ENCODE peak calls at places on chromosomes 11 and 22, in six cellular contexts. O, V, G, J, P and L are unnamed samples.
A peak's percentile ranks its signal among the peaks of the same experiment; 100 is the strongest.

GRCh38 chr11:95968585-95968984 is 44.7 kb upstream of the MTMR2 start:
- DNase-seq in O (no peak), V (peak; percentile 12), G (no peak), J (no peak), P (no peak), L (no peak)

GRCh38 chr11:26134053-26134452 is 197.9 kb upstream of the ANO3 start:
- DNase-seq in O (no peak), V (no peak), G (no peak), J (no peak), P (no peak), L (no peak)

GRCh38 chr22:37207981-37208380 is 4.3 kb downstream of the SSTR3 start:
- DNase-seq in O (no peak), V (no peak), G (no peak), J (no peak), P (no peak), L (no peak)

GRCh38 chr11:69172674-69173073 is 16.9 kb downstream of the SMIM38 start:
- DNase-seq in O (no peak), V (peak; percentile 22), G (no peak), J (no peak), P (no peak), L (no peak)

GRCh38 chr22:39818050-39818449 is 75.5 kb downstream of the ENTHD1 start:
- DNase-seq in O (no peak), V (peak; percentile 50), G (no peak), J (no peak), P (no peak), L (no peak)

GRCh38 chr11:93278976-93279375 is 51.6 kb upstream of the DEUP1 start:
- DNase-seq in O (no peak), V (no peak), G (no peak), J (no peak), P (no peak), L (peak; percentile 19)

GRCh38 chr11:2269601-2270321 is 627 bp downstream of the ASCL2 start:
- DNase-seq in O (peak; percentile 56), V (peak; percentile 55), G (no peak), J (no peak), P (peak; percentile 57), L (no peak)

GRCh38 chr11:64148200-64148916 is 17.6 kb downstream of the MACROD1 start:
- DNase-seq in O (peak; percentile 72), V (peak; percentile 66), G (no peak), J (peak; percentile 50), P (peak; percentile 78), L (peak; percentile 80)

GRCh38 chr22:37661160-37661924 is 2.8 kb downstream of the PDXP start:
- DNase-seq in O (no peak), V (peak; percentile 82), G (no peak), J (peak; percentile 90), P (peak; percentile 7), L (peak; percentile 64)

GRCh38 chr11:10324474-10324873 is 19.6 kb downstream of the ADM start:
- DNase-seq in O (no peak), V (peak; percentile 54), G (no peak), J (no peak), P (no peak), L (no peak)

GRCh38 chr22:39707351-39707750 is 136.8 kb downstream of the CACNA1I start:
- DNase-seq in O (no peak), V (no peak), G (no peak), J (no peak), P (no peak), L (no peak)

GRCh38 chr11:111798279-111798678 is 32.1 kb upstream of the PPP2R1B start:
- DNase-seq in O (no peak), V (no peak), G (no peak), J (no peak), P (no peak), L (no peak)

GRCh38 chr11:34633990-34634725 is 13.3 kb downstream of the EHF start:
- DNase-seq in O (no peak), V (peak; percentile 51), G (no peak), J (peak; percentile 45), P (no peak), L (no peak)

GRCh38 chr11:60891103-60891741 is 15.2 kb downstream of the PRPF19 start:
- DNase-seq in O (no peak), V (peak; percentile 23), G (no peak), J (no peak), P (peak; percentile 68), L (no peak)

GRCh38 chr11:16924826-16925494 is 89.3 kb downstream of the PLEKHA7 start:
- DNase-seq in O (peak; percentile 96), V (no peak), G (no peak), J (peak; percentile 78), P (no peak), L (peak; percentile 49)

GRCh38 chr11:31887180-31887579 is 76.1 kb upstream of the PAX6 start:
- DNase-seq in O (no peak), V (no peak), G (no peak), J (no peak), P (peak; percentile 53), L (peak; percentile 49)

GRCh38 chr11:117627259-117627658 is 169.8 kb downstream of the DSCAML1 start:
- DNase-seq in O (no peak), V (no peak), G (no peak), J (no peak), P (no peak), L (no peak)

GRCh38 chr11:27423125-27423524 is 49.5 kb downstream of the LGR4 start:
- DNase-seq in O (no peak), V (peak; percentile 80), G (no peak), J (no peak), P (no peak), L (peak; percentile 31)

GRCh38 chr11:124798991-124799383 is 1.2 kb downstream of the MSANTD2 start:
- DNase-seq in O (no peak), V (peak; percentile 77), G (no peak), J (no peak), P (no peak), L (peak; percentile 15)

GRCh38 chr11:114040706-114041211 is 18.8 kb upstream of the ZBTB16 start:
- DNase-seq in O (no peak), V (peak; percentile 31), G (no peak), J (peak; percentile 27), P (no peak), L (peak; percentile 52)

DNA sequence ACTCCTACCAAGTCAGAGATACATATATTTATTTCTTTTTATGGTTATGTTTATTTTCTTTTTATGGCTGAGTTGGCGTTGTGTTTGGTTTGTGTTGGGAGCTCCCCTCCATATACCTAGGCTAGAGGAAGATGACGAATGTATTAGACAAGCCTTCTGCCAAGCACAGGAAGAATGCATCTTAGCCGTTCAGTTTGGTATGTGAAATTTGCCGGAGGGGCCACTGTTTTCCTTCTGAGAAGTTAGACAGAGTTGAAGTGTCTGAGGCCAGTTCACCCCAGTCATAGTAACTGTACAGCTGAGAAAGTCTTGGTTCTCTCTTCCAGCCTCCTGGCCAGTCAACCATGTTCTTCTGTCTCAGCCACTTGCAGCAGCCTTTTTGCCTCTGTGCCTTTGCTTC is 29.8 kb downstream of the TEAD1 start:
- DNase-seq in O (no peak), V (peak; percentile 93), G (no peak), J (no peak), P (no peak), L (no peak)
- TF ChIP-seq BHLHE40 in O (no peak), V (no peak), G (no peak), J (no peak), P (no peak), L (no peak)

DNA sequence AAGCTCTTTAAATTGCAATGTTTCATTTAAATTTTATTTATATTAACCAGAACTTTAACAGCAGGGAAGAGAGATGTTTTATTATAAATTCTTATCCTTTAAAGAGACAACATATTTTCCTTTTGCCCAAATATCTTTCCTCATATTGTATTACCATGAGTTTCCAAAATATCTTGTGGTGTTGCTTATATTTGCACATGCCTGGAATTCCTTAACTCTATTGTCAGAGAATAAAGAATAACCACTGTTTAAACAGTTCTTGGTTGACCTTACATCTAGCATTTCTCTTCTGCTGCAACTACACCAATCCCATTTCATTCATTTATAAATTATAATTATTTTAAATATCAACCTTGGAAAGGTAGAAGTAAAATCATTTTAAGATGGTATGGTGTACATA is 923.4 kb downstream of the KCNA4 start:
- DNase-seq in O (peak; percentile 33), V (peak; percentile 63), G (no peak), J (peak; percentile 2), P (no peak), L (no peak)
- TF ChIP-seq BHLHE40 in O (no peak), V (no peak), G (no peak), J (no peak), P (no peak), L (no peak)

GRCh38 chr22:44664149-44664548 is 37.9 kb upstream of the PRR5 start:
- DNase-seq in O (no peak), V (peak; percentile 61), G (no peak), J (no peak), P (no peak), L (no peak)
- TF ChIP-seq BHLHE40 in O (no peak), V (peak; percentile 84), G (peak; percentile 94), J (peak; percentile 65), P (peak; percentile 25), L (no peak)

GRCh38 chr22:47000256-47000655 is 237.8 kb downstream of the TBC1D22A start:
- DNase-seq in O (no peak), V (no peak), G (peak; percentile 15), J (no peak), P (no peak), L (no peak)
- TF ChIP-seq BHLHE40 in O (no peak), V (no peak), G (no peak), J (no peak), P (no peak), L (no peak)

GRCh38 chr11:15580056-15580774 is 465.5 kb downstream of the INSC start:
- DNase-seq in O (no peak), V (no peak), G (no peak), J (no peak), P (peak; percentile 48), L (no peak)

GRCh38 chr11:15585587-15586331 is 471.0 kb downstream of the INSC start:
- DNase-seq in O (no peak), V (no peak), G (no peak), J (no peak), P (no peak), L (no peak)

GRCh38 chr11:15587059-15587458 is 472.3 kb downstream of the INSC start:
- DNase-seq in O (no peak), V (no peak), G (no peak), J (no peak), P (no peak), L (no peak)

GRCh38 chr11:15580775-15581095 is 466.0 kb downstream of the INSC start:
- DNase-seq in O (no peak), V (no peak), G (no peak), J (no peak), P (no peak), L (no peak)

GRCh38 chr11:15584158-15584557 is 469.4 kb downstream of the INSC start:
- DNase-seq in O (no peak), V (no peak), G (no peak), J (no peak), P (no peak), L (no peak)
- TF ChIP-seq BHLHE40 in O (no peak), V (no peak), G (no peak), J (no peak), P (no peak), L (no peak)